ENCODE peak calls at places on chromosomes 3 and 15, in four cellular contexts. M, T, G and E are unnamed samples.

GRCh38 chr15:101397521-101398003 is 91.9 kb downstream of the PCSK6 start:
- DNase-seq in T (no peak), M (no peak), G (no peak), E (no peak)

GRCh38 chr3:112327371-112327951 is 5.5 kb upstream of the CD200 start:
- DNase-seq in T (peak), M (peak), G (no peak), E (peak)

GRCh38 chr3:150073513-150073912 is 102.8 kb upstream of the PFN2 start:
- DNase-seq in M (no peak), G (no peak), T (no peak), E (no peak)

GRCh38 chr15:88704791-88705768 is 66.3 kb downstream of the ISG20 start:
- DNase-seq in G (peak), M (no peak), T (no peak), E (no peak)

GRCh38 chr15:74833376-74834107 is 7.1 kb downstream of the CPLX3 start:
- DNase-seq in T (no peak), G (no peak), M (no peak), E (no peak)

GRCh38 chr3:104855702-104856101 is 511.0 kb upstream of the ALCAM start:
- DNase-seq in G (no peak), M (no peak), T (no peak), E (no peak)

GRCh38 chr3:146196789-146197188 is 35.8 kb upstream of the PLOD2 start:
- DNase-seq in G (no peak), T (no peak), M (no peak), E (no peak)

GRCh38 chr15:33584797-33585196 is 274.0 kb downstream of the RYR3 start:
- DNase-seq in T (no peak), M (no peak), G (no peak), E (peak)

GRCh38 chr3:25654576-25654975 is 10.1 kb downstream of the TOP2B start:
- DNase-seq in G (no peak), T (no peak), M (no peak), E (no peak)

GRCh38 chr3:37806505-37807291 is 55.0 kb upstream of the CTDSPL start:
- DNase-seq in G (no peak), M (no peak), T (no peak), E (no peak)

GRCh38 chr3:13025090-13025489 is 48.1 kb downstream of the IQSEC1 start:
- DNase-seq in M (no peak), G (peak), T (no peak), E (peak)

GRCh38 chr15:90101130-90101968 is 919 bp downstream of the IDH2 start:
- DNase-seq in G (peak), M (peak), T (no peak), E (no peak)

GRCh38 chr15:51093865-51094605 is 671 bp downstream of the TNFAIP8L3 start:
- DNase-seq in M (no peak), G (peak), T (no peak), E (no peak)

GRCh38 chr3:192169332-192169915 is 557.9 kb downstream of the FGF12 start:
- DNase-seq in T (no peak), M (no peak), G (no peak), E (peak)

GRCh38 chr15:91921821-91922198 is 68.3 kb downstream of the SLCO3A1 start:
- DNase-seq in M (no peak), G (peak), T (no peak), E (no peak)

GRCh38 chr3:139975592-139976360 is 40.8 kb downstream of the CLSTN2 start:
- DNase-seq in G (no peak), T (no peak), M (no peak), E (no peak)

GRCh38 chr3:196774191-196774820 is 34.6 kb downstream of the PAK2 start:
- DNase-seq in T (no peak), M (no peak), G (no peak), E (no peak)

GRCh38 chr15:100770781-100771584 is 108.6 kb upstream of the ALDH1A3 start:
- DNase-seq in T (no peak), M (no peak), G (no peak), E (no peak)

GRCh38 chr15:96352594-96353377 is 22.3 kb downstream of the NR2F2 start:
- DNase-seq in M (no peak), G (peak), T (no peak), E (no peak)
- H3K4me3 ChIP-seq in M (no peak), G (no peak), T (no peak), E (no peak)

GRCh38 chr3:187919535-187919934 is 174.3 kb upstream of the BCL6 start:
- DNase-seq in T (no peak), G (no peak), M (peak), E (no peak)
- H3K4me3 ChIP-seq in T (no peak), G (no peak), M (peak), E (no peak)

GRCh38 chr3:129975332-129976090 is 991 bp downstream of the TRH start:
- DNase-seq in M (peak), G (peak), T (no peak), E (no peak)
- H3K4me3 ChIP-seq in M (no peak), G (no peak), T (no peak), E (no peak)

GRCh38 chr15:48638966-48639365 is 6.5 kb downstream of the FBN1 start:
- DNase-seq in T (no peak), G (no peak), M (no peak), E (no peak)

GRCh38 chr15:48643236-48643635 is 2.3 kb downstream of the FBN1 start:
- DNase-seq in G (no peak), T (no peak), M (no peak), E (no peak)

GRCh38 chr15:48642795-48643194 is 2.7 kb downstream of the FBN1 start:
- DNase-seq in M (no peak), T (no peak), G (no peak), E (no peak)

GRCh38 chr15:48643776-48644497 is 1.6 kb downstream of the FBN1 start:
- DNase-seq in T (no peak), G (no peak), M (no peak), E (no peak)

DNA sequence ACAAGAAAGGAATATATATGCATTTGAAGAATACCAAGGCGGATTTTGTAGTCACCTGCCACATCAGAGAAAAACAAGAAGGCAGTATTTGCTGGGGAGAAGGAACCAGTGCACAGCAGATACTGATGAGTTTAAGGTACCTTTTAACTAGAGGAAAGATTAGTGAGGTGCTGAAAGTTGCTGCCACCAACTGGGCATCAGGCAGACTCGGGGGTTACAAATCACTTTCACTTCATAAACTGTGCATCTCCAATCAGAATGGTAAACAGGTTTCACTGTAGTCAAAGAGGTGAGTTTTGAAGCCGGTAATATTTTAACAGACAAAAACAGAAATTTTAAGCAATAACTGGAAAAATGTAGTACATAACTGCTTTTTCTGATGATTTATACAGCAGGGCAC is 4.1 kb downstream of the FBN1 start:
- DNase-seq in T (no peak), G (no peak), M (no peak), E (no peak)
- H3K4me3 ChIP-seq in T (peak), G (peak), M (no peak), E (no peak)

GRCh38 chr3:114308377-114308776 is 14.5 kb downstream of the TIGIT start:
- DNase-seq in T (no peak), M (no peak), G (no peak), E (no peak)

GRCh38 chr3:114307841-114308228 is 14.0 kb downstream of the TIGIT start:
- DNase-seq in M (no peak), G (no peak), T (no peak), E (no peak)

GRCh38 chr3:114310701-114311100 is 16.9 kb downstream of the TIGIT start:
- DNase-seq in G (no peak), M (no peak), T (no peak), E (no peak)

GRCh38 chr3:114308830-114309229 is 15.0 kb downstream of the TIGIT start:
- DNase-seq in T (no peak), G (no peak), M (peak), E (no peak)

DNA sequence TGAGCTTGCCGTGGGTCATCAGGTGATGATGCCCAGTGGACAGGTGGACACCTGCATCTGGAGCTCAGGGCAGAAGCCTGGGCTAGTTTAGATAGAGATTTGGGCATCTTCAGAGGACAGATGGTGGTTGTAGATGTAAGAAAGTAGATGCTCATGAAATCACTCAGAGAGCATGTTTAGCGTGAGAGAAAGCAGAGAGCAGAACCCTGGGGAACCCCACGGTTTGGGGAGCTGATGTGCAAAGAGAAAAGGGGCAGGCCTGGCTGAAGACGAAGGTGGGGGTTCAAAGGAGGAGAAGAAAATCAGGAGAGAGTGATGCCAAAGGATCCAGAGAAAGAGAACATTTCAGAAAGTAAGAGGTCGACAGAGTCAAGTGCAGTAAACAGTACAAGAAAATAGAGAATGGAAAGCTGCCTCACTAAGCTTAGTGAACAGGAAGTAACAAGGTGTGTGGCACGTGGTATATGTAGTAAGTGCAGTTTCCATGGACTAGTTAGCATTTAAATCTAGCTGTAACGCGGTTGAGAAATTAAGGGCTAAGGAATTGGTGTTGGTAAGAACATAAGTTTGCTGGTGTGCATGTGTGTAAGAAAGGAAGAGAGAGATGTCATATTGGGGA is 13.5 kb downstream of the TIGIT start:
- DNase-seq in T (no peak), G (no peak), M (peak), E (no peak)
- H3K4me3 ChIP-seq in T (no peak), G (no peak), M (peak), E (no peak)

DNA sequence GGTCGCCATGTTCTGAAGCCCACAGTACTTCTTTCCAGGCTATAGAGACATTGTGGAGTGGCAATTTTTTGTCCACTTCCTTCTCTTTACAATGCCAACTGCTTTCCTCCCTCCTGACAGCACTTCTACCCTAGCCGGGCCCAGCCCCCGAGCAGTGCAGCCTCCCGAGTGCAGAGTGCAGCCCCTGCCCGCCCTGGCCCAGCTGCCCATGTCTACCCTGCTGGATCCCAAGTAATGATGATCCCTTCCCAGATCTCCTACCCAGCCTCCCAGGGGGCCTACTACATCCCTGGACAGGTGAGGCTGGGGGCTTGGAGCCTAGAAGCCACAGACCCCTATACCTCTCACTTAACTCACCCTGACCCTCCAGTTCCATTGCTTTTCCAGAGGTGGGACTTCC is 2.8 kb downstream of the EIF4G1 start:
- DNase-seq in T (no peak), M (no peak), G (peak), E (no peak)
- H3K4me3 ChIP-seq in T (peak), M (no peak), G (no peak), E (peak)

GRCh38 chr3:11582123-11582968 is 61.4 kb downstream of the VGLL4 start:
- DNase-seq in T (peak), M (no peak), G (peak), E (peak)
- H3K4me3 ChIP-seq in T (peak), M (no peak), G (peak), E (peak)

GRCh38 chr3:3160826-3161225 is 18.7 kb downstream of the CRBN start:
- DNase-seq in M (no peak), T (no peak), G (no peak), E (no peak)
- H3K4me3 ChIP-seq in M (no peak), T (no peak), G (no peak), E (no peak)

DNA sequence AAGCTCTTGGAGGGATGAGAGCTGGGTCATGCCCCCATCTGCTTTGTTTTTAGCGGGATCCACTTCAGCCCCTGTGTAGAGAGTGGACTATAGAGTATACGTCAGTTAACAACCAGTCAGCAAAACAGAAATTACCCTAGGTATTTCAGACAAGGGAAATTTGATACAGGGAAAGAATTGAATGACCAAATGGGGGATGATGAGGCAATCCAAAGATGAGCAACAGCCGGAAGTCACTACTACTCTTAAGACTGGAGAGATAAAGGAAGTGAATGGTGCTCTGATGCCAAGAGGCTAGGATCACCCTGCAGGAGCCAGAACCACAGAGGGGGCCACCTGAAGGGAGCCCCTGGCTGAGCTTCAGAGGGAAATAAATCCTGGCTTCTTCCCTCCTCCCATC is 1.7 kb upstream of the GPR62 start:
- DNase-seq in M (no peak), T (peak), G (no peak), E (no peak)
- H3K4me3 ChIP-seq in M (no peak), T (no peak), G (no peak), E (no peak)